ENCODE peak calls at places on chromosomes 5 and 9, in six cellular contexts. X is A549; H is prostate gland; T is RWPE1; W is mesenchymal stem cell; B is CD8-positive, alpha-beta memory T cell. L is an unnamed sample.

GRCh38 chr5:93076566-93076965 is 504.5 kb downstream of the NR2F1-AS1 start:
- DNase-seq in B (no peak), W (no peak), X (no peak), H (no peak), T (no peak), L (peak)

GRCh38 chr5:67880876-67881275 is 334.7 kb upstream of the PIK3R1 start:
- DNase-seq in B (no peak), X (no peak), W (no peak), H (peak), T (peak), L (no peak)

GRCh38 chr9:2987679-2988078 is 143.8 kb upstream of the PUM3 start:
- DNase-seq in B (no peak), H (no peak), T (no peak), X (no peak), W (no peak), L (no peak)

GRCh38 chr9:127945338-127945737 is 7.7 kb upstream of the DPM2 start:
- DNase-seq in T (no peak), B (no peak), X (no peak), H (no peak), W (no peak), L (no peak)

GRCh38 chr9:134258828-134259546 is 67.3 kb upstream of the RXRA start:
- DNase-seq in W (no peak), B (no peak), T (no peak), X (no peak), H (peak), L (no peak)

GRCh38 chr5:111697881-111698757 is 58.9 kb downstream of the NREP start:
- DNase-seq in H (no peak), T (no peak), X (peak), W (peak), B (no peak), L (peak)

GRCh38 chr5:143063175-143063970 is 293.2 kb downstream of the ARHGAP26 start:
- DNase-seq in H (peak), X (no peak), T (no peak), B (no peak), W (no peak), L (peak)

GRCh38 chr9:94096819-94097577 is 12.7 kb downstream of the PTPDC1 start:
- DNase-seq in H (no peak), W (no peak), B (no peak), X (no peak), T (peak), L (peak)

DNA sequence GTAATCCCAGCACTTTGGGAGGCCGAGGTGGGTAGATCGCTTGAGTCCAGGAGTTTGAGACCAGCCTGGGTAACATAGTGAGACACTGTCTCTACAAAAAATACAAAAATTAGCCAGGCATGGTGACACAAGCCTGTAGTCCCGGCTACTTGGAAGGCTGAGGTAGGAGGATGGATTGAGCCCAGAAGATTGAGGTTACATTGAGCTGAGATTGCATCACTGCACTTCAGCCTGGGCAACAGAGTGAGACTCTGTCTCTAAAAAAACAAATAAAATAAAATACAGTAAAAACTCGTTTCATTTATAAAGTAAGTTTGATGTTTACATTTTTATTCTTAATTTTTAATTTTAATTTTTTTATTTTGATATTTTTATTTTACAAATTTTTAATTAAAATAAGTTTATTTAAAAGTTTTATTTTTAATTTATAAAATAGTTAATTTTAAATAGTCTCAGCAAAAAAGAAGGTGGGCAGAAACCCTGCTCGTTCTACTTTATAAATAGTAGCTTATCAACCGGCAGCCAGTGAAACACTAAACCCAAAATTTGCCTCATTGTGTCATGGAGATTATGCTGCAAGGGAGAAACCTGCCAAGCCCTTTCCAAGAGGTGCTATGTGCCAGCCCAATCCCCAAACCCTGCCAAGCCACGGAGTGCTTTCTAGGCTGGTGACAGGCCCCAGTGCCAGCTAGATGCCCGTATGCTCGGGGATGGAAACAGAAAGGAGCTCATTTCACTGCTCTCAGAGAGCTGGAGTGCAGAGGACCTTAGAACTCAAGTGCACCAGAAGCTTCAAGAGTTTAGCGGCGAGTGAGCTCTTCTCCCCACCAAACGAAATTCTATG is 38.9 kb downstream of the SERINC5 start:
- DNase-seq in H (peak), T (no peak), W (no peak), X (no peak), B (no peak), L (no peak)
- H3K27ac ChIP-seq in H (peak), T (no peak), W (no peak), X (no peak), B (no peak), L (no peak)

GRCh38 chr5:196350-196749 is 5.1 kb downstream of the LRRC14B start:
- DNase-seq in X (no peak), T (no peak), H (no peak), W (no peak), B (no peak), L (no peak)
- H3K27ac ChIP-seq in X (no peak), T (peak), H (no peak), W (no peak), B (no peak), L (no peak)

GRCh38 chr5:76402251-76402879 is 720 bp upstream of the IQGAP2 start:
- DNase-seq in T (peak), B (peak), H (peak), X (peak), W (no peak), L (no peak)

GRCh38 chr5:76403713-76403962 is 553 bp downstream of the IQGAP2 start:
- DNase-seq in W (no peak), H (peak), B (no peak), X (peak), T (peak), L (no peak)

GRCh38 chr5:76402880-76403712 is at the start of gene IQGAP2:
- DNase-seq in H (peak), B (peak), T (peak), W (peak), X (peak), L (peak)

GRCh38 chr5:76404694-76405306 is 1.7 kb downstream of the IQGAP2 start:
- DNase-seq in B (no peak), X (no peak), W (no peak), T (no peak), H (no peak), L (no peak)

GRCh38 chr5:76403963-76404693 is 1.0 kb downstream of the IQGAP2 start:
- DNase-seq in B (peak), H (peak), T (no peak), X (peak), W (no peak), L (no peak)
- H3K27ac ChIP-seq in B (peak), H (peak), T (no peak), X (peak), W (no peak), L (no peak)

DNA sequence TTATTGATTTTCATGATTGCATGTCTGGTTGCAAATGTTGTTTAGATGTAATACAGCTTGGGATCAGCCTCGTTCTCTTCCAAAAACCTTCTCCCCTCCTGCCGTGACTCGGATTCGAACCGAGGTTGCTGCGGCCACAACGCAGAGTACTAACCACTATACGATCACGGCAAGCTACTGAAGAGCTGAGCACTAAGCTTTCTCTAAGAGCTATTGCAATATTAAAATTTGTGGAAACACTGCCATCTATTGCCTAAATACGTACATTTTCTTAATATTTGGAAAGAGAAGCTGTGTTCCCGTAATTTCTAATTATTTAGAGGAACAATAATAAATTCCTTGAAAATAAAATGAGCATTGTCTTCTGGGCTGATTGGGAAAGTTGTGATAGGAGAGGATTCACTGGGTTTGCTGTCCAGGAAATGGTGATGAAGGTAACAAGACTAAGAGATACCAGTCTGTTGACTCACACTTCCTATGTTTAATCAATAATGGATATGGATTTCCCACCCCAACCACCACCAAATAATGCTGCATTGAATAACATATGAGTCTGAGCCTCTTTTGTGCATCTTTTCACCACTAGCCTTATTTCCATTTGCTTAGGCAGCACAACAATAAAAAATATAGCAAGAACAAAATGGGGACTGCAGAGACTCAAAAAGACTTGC is 120.0 kb upstream of the NFIB start:
- DNase-seq in B (no peak), W (peak), H (no peak), X (peak), T (peak), L (peak)
- H3K27ac ChIP-seq in B (no peak), W (no peak), H (no peak), X (no peak), T (no peak), L (no peak)

DNA sequence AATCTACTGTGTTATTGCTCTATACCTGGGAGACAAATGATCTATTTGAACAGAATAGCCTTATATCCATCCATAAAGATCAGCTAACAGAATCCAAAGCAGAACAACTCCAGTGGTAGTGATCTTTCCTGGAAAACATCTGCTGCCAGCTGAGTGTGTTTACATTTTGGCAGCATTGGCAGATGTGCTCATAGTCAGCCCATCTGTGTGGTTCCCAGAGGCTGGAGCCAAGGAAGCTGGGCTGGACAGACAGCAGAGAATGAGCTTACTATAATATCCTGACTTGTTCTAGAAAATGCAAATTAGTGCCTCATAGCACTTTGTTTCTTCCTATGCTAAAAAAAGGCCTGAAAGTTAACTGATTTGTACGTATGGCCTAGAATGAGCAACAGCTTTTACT is 99.7 kb downstream of the ST8SIA4 start:
- DNase-seq in T (no peak), H (no peak), B (no peak), X (no peak), W (peak), L (peak)
- H3K27ac ChIP-seq in T (no peak), H (no peak), B (no peak), X (no peak), W (no peak), L (no peak)

GRCh38 chr9:69940668-69941067 is 103.0 kb upstream of the MAMDC2 start:
- DNase-seq in X (no peak), H (no peak), T (no peak), W (no peak), B (no peak), L (no peak)

GRCh38 chr9:69943146-69943545 is 100.5 kb upstream of the MAMDC2 start:
- DNase-seq in B (no peak), X (no peak), W (no peak), H (no peak), T (no peak), L (no peak)

GRCh38 chr9:69946800-69947437 is 96.7 kb upstream of the MAMDC2 start:
- DNase-seq in X (peak), W (peak), T (peak), H (no peak), B (no peak), L (peak)

GRCh38 chr9:69949396-69949795 is 94.3 kb upstream of the MAMDC2 start:
- DNase-seq in T (no peak), W (peak), H (no peak), B (no peak), X (no peak), L (peak)

GRCh38 chr9:69945671-69946141 is 97.9 kb upstream of the MAMDC2 start:
- DNase-seq in H (no peak), X (peak), B (no peak), W (peak), T (no peak), L (peak)
- H3K27ac ChIP-seq in H (no peak), X (peak), B (no peak), W (no peak), T (no peak), L (peak)

GRCh38 chr5:127439544-127440096 is 77.8 kb upstream of the PRRC1 start:
- DNase-seq in X (no peak), B (no peak), T (no peak), H (no peak), W (no peak), L (no peak)
- H3K27ac ChIP-seq in X (no peak), B (no peak), T (no peak), H (no peak), W (no peak), L (no peak)

DNA sequence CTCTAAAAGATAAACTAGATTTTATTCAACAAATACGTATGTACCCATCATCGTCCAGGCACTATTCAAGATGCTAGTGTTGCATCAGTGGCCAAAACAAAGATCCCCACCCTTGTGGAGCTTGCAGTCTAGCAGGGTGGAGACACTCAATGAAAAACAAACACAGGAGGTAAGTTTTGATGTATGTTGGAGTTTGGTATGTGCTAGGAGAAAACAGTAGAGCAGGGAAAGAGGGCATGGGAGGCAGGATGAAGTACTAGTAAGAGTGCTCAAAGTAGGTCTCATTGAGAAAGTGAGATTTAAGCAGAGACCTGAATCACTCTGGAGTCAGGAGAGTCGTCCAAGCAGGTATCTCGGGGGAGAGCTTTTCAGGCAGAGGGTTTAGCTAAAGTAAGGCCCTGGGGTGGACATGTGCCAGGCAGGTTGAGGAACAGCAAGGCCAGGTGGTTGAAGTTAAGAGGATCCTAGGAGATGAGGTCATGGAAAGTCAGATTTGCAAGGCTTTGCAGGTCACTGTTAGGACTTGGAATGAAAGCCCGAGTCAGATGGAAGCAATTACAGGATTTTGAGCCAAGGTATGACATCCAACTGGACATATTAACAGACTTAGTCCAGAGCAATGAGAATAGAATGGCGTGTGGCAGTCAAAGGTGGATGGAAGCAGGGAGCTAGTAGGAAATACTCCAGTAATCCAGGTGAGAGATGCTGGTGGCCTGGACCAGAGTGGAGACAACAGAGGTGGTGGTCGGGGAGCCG is 9.2 kb downstream of the SNX18 start:
- DNase-seq in T (no peak), H (no peak), X (no peak), W (no peak), B (no peak), L (no peak)
- H3K27ac ChIP-seq in T (no peak), H (no peak), X (no peak), W (no peak), B (no peak), L (no peak)

GRCh38 chr9:115106642-115107041 is 11.3 kb downstream of the TNC start:
- DNase-seq in T (no peak), B (no peak), H (no peak), X (no peak), W (peak), L (peak)
- H3K27ac ChIP-seq in T (no peak), B (no peak), H (peak), X (no peak), W (no peak), L (peak)

DNA sequence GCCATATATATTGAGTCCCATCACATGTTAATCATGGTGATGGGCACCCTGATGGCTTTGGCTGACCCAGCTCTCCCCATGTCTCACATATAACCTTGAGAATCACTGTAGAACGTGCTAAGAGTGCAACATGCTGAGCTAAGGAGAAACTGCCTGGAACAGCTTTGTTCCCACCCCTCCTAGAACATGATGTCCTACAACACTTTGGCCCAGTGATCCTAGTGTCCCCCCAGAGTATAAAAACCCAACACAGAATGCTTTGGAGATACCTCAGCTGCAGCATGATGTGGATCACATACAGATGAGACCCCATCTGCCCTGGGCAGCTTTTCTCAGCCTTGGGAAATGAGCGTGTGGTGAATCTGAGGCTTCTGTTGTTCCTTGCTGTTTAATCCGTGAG is 343.5 kb downstream of the NFIB start:
- DNase-seq in H (no peak), X (no peak), T (no peak), W (no peak), B (no peak), L (no peak)
- H3K27ac ChIP-seq in H (no peak), X (peak), T (no peak), W (no peak), B (no peak), L (no peak)